ENCODE peak calls at places on chromosome 7, in five cellular contexts. R is mucosa of descending colon, W is suprapubic skin, V is hepatocyte, C is AG09309. L is an unnamed sample.

GRCh38 chr7:135206887-135207738 is 4.2 kb downstream of the WDR91 start:
- DNase-seq in R (no peak), W (no peak), V (no peak), C (no peak), L (no peak)

GRCh38 chr7:93943816-93944540 is 22.4 kb downstream of the GNG11 start:
- DNase-seq in R (no peak), W (no peak), V (no peak), C (no peak), L (no peak)

GRCh38 chr7:363626-364025 is 73.7 kb downstream of the FOXL3 start:
- DNase-seq in R (peak; percentile 53), W (no peak), V (no peak), C (no peak), L (no peak)

GRCh38 chr7:131521651-131522163 is 34.7 kb downstream of the PODXL start:
- DNase-seq in R (peak; percentile 73), W (no peak), V (no peak), C (no peak), L (no peak)

GRCh38 chr7:100803398-100804161 is 23.7 kb downstream of the EPHB4 start:
- DNase-seq in R (no peak), W (no peak), V (peak; percentile 90), C (peak; percentile 63), L (peak; percentile 49)

GRCh38 chr7:142488234-142488633 is 230.4 kb upstream of the PRSS58 start:
- DNase-seq in R (no peak), W (no peak), V (no peak), C (no peak), L (no peak)

GRCh38 chr7:1331026-1331425 is 98.4 kb downstream of the UNCX start:
- DNase-seq in R (peak; percentile 43), W (no peak), V (no peak), C (no peak), L (no peak)

GRCh38 chr7:85464042-85464651 is 277.3 kb upstream of the SEMA3D start:
- DNase-seq in R (no peak), W (no peak), V (no peak), C (no peak), L (no peak)

GRCh38 chr7:24143547-24143946 is 140.4 kb upstream of the NPY start:
- DNase-seq in R (no peak), W (no peak), V (no peak), C (no peak), L (no peak)

GRCh38 chr7:81170291-81170690 is 251.4 kb upstream of the SEMA3C start:
- DNase-seq in R (no peak), W (no peak), V (no peak), C (no peak), L (no peak)

GRCh38 chr7:48094861-48095293 is 5.8 kb downstream of the UPP1 start:
- DNase-seq in R (no peak), W (no peak), V (no peak), C (no peak), L (peak; percentile 53)

GRCh38 chr7:50591480-50592438 is 26.6 kb upstream of the DDC start:
- DNase-seq in R (no peak), W (no peak), V (peak; percentile 30), C (no peak), L (no peak)

GRCh38 chr7:71326596-71326995 is 194.7 kb downstream of the GALNT17 start:
- DNase-seq in R (no peak), W (no peak), V (no peak), C (no peak), L (no peak)

GRCh38 chr7:27098493-27099223 is 2.9 kb upstream of the HOXA1 start:
- DNase-seq in R (peak; percentile 59), W (no peak), V (no peak), C (no peak), L (peak; percentile 23)

GRCh38 chr7:27100601-27101187 is 1.8 kb downstream of the HOXA2 start:
- DNase-seq in R (no peak), W (no peak), V (no peak), C (no peak), L (no peak)

GRCh38 chr7:27101188-27101905 is 1.1 kb downstream of the HOXA2 start:
- DNase-seq in R (no peak), W (no peak), V (no peak), C (no peak), L (no peak)

GRCh38 chr7:27099224-27099838 is 3.2 kb downstream of the HOXA2 start:
- DNase-seq in R (no peak), W (no peak), V (no peak), C (no peak), L (no peak)

DNA sequence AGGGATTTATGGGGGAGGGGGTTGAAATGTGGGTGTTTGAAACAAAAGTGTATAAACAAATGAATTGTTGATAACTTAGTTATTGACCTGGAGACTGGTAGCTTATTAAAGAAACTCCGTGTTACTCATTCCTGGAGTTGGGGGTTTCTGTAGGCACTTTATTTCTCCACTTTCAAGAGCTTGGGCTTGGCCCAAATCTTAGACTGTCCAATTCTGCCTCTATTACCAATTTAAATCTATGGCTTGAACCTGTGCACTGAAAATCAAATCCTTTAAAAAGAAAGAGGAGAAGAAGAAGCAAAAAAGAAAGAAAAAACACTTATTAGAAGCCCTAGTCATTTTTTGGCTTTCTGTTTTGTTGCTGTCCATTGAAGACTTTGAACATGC is 2.7 kb downstream of the HOXA2 start:
- DNase-seq in R (no peak), W (no peak), V (no peak), C (no peak), L (no peak)
- H3K4me3 ChIP-seq in R (no peak overlapping the region), W (no peak overlapping the region), V (no peak overlapping the region), C (no peak overlapping the region), L (no peak overlapping the region)

GRCh38 chr7:73522081-73522818 is at the start of gene BAZ1B:
- DNase-seq in R (peak; percentile 99), W (peak; percentile 100), V (peak; percentile 98), C (peak; percentile 90), L (peak; percentile 73)
- TF ChIP-seq CTCF in R (peak; percentile 19), W (no peak), V (peak; percentile 4), C (no peak), L (peak; percentile 16)

DNA sequence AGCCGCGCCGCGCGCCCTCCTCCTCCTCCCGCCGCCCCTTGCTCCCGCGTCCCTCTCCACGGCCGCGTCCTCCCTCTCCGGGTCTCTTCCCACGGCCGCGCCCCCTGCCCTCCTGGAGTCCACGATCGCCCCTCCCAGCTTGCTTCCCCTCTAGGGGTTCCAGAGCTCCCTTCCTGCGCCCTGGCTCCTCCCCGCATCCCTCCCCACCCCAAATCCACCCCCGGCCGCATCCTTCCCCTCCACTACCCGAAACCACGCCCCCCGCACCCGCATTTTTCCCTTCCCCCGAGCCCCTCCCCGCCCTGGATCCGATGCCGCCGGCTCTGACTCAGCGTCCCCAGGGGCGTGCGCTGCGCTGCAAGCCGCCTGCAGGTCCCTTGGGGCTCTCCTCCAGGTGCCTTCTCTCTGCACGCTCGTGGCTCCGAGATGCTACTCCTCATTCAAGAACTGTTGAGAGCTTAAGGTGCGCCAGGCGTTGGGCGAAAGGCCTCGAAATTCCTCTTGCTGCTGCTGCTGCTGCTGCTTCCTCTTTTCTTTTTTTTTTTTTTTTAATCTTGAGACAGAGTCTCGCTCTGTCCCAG is 347 bp upstream of the TMEM130 start:
- DNase-seq in R (peak; percentile 65), W (no peak), V (peak; percentile 67), C (no peak), L (no peak)
- H3K4me3 ChIP-seq in R (no peak overlapping the region), W (peak overlapping the region; percentile 50), V (peak overlapping the region; percentile 26), C (peak overlapping the region; percentile 60), L (peak overlapping the region; percentile 62)

DNA sequence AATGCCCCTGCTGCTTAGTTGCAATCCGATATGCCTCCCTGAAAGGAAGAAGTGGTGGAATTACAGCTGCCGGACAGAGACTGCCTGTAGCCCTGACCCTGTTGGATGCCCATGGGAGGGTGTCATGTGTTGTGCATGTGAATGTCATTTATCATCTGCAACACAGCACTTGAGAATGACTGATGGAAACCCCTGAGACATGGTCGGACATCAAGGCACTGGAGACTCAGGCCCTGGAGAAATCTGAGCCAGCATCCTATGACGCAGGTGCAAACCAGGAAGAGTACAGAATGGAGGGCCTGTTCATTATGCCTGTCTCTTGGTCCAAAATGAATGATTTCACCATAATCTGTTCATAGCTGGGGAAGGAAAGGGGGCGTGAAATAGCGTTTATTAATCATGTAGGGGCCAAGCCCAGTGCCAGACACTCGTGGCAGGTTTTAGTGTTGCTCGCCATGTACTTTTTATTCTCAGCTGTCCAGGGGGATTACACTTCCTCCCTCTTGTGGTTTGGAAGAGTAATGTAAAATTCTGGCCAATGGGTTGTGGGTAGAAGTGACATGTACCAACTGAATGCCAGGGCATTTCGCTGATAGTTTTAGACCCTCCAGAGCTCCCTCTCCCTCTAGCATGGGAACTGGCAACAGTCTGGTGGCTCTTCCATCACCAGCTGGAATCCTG is 23.0 kb upstream of the LEP start:
- DNase-seq in R (no peak), W (no peak), V (no peak), C (no peak), L (no peak)
- TF ChIP-seq CTCF in R (no peak), W (no peak), V (no peak), C (peak; percentile 21), L (no peak)

GRCh38 chr7:151757274-151757673 is 119.6 kb downstream of the PRKAG2 start:
- DNase-seq in R (no peak), W (no peak), V (no peak), C (peak; percentile 18), L (no peak)

GRCh38 chr7:151755131-151755787 is 121.7 kb downstream of the PRKAG2 start:
- DNase-seq in R (no peak), W (no peak), V (no peak), C (no peak), L (no peak)

GRCh38 chr7:151754688-151755130 is 122.2 kb downstream of the PRKAG2 start:
- DNase-seq in R (no peak), W (no peak), V (no peak), C (no peak), L (no peak)

GRCh38 chr7:151756866-151757265 is 120.0 kb downstream of the PRKAG2 start:
- DNase-seq in R (no peak), W (no peak), V (no peak), C (no peak), L (no peak)

GRCh38 chr7:151756076-151756731 is 120.7 kb downstream of the PRKAG2 start:
- DNase-seq in R (no peak), W (no peak), V (no peak), C (no peak), L (no peak)
- H3K4me3 ChIP-seq in R (no peak overlapping the region), W (no peak overlapping the region), V (no peak overlapping the region), C (no peak overlapping the region), L (no peak overlapping the region)